ENCODE peak calls at places on chromosome 5, in nine cellular contexts. Y, I, N, R, H, Z, A, S and E are unnamed samples.

GRCh38 chr5:174371600-174372094 is 326.1 kb downstream of the NSG2 start:
- DNase-seq in Y (no peak), H (no peak), I (no peak), A (no peak), N (no peak), Z (no peak), R (no peak), S (no peak), E (no peak)

GRCh38 chr5:110823571-110823970 is 84.8 kb downstream of the SLC25A46 start:
- DNase-seq in A (no peak), N (no peak), R (no peak), Z (no peak), H (peak; percentile 13), I (no peak), S (no peak), Y (no peak), E (no peak)

GRCh38 chr5:96851312-96852062 is 24.8 kb upstream of the ERAP2 start:
- DNase-seq in S (no peak), A (no peak), Y (no peak), I (no peak), N (no peak), R (no peak), H (no peak), Z (no peak), E (no peak)

GRCh38 chr5:122907238-122907637 is 61.8 kb downstream of the SNX24 start:
- DNase-seq in Y (no peak), N (no peak), R (no peak), Z (no peak), I (no peak), S (no peak), H (no peak), A (peak; percentile 96), E (no peak)

GRCh38 chr5:55708732-55709131 is 3.4 kb downstream of the SLC38A9 start:
- DNase-seq in N (no peak), S (no peak), R (no peak), A (peak; percentile 65), H (no peak), I (no peak), Z (no peak), Y (no peak), E (no peak)

GRCh38 chr5:172910828-172911627 is 48.2 kb upstream of the RPL26L1 start:
- DNase-seq in H (no peak), R (peak; percentile 92), Z (peak; percentile 84), A (no peak), N (peak; percentile 73), Y (no peak), I (peak; percentile 29), S (peak; percentile 35), E (no peak)

GRCh38 chr5:142356716-142357468 is 32.1 kb upstream of the SPRY4 start:
- DNase-seq in H (peak; percentile 97), Y (peak; percentile 79), S (peak; percentile 86), A (peak; percentile 94), N (peak; percentile 88), R (peak; percentile 97), Z (peak; percentile 81), I (peak; percentile 73), E (peak; percentile 83)

GRCh38 chr5:128469924-128470323 is 68.1 kb downstream of the FBN2 start:
- DNase-seq in I (no peak), A (no peak), R (no peak), Z (no peak), Y (no peak), H (no peak), S (no peak), N (no peak), E (no peak)

GRCh38 chr5:82291429-82291828 is 13.3 kb upstream of the RPS23 start:
- DNase-seq in Z (no peak), R (no peak), A (no peak), S (no peak), I (no peak), Y (no peak), N (no peak), H (no peak), E (no peak)

GRCh38 chr5:138696501-138696900 is 56.7 kb upstream of the CTNNA1 start:
- DNase-seq in A (peak; percentile 70), H (no peak), Y (no peak), I (peak; percentile 33), R (no peak), Z (no peak), S (no peak), N (no peak), E (peak; percentile 51)

GRCh38 chr5:41415242-41415641 is 95.2 kb downstream of the PLCXD3 start:
- DNase-seq in Y (no peak), N (no peak), H (no peak), S (no peak), I (no peak), A (no peak), Z (no peak), R (no peak), E (no peak)

GRCh38 chr5:160296496-160296895 is 15.9 kb downstream of the CCNJL start:
- DNase-seq in I (no peak), A (no peak), S (no peak), Y (no peak), N (no peak), Z (no peak), R (no peak), H (no peak), E (no peak)

GRCh38 chr5:154395407-154396106 is 50.2 kb upstream of the SAP30L start:
- DNase-seq in N (peak; percentile 61), A (peak; percentile 89), R (no peak), Z (peak; percentile 52), S (no peak), H (no peak), Y (no peak), I (no peak), E (no peak)

GRCh38 chr5:100131161-100131560 is 404.0 kb upstream of the FAM174A start:
- DNase-seq in Y (no peak), Z (no peak), A (no peak), S (no peak), N (no peak), I (no peak), R (no peak), H (no peak), E (no peak)

GRCh38 chr5:38932854-38933408 is 87.1 kb downstream of the OSMR start:
- DNase-seq in I (no peak), R (no peak), H (no peak), A (no peak), N (no peak), Y (no peak), Z (no peak), S (no peak), E (no peak)
- H3K27ac ChIP-seq in I (no peak overlapping the region), R (no peak overlapping the region), H (no peak overlapping the region), A (no peak overlapping the region), N (no peak overlapping the region), Y (no peak overlapping the region), Z (no peak overlapping the region), S (no peak overlapping the region), E (no peak overlapping the region)

GRCh38 chr5:163893301-163893700 is 387.9 kb downstream of the MAT2B start:
- DNase-seq in S (no peak), A (no peak), Y (no peak), I (no peak), R (no peak), H (no peak), N (no peak), Z (no peak), E (no peak)

GRCh38 chr5:163888366-163888765 is 382.9 kb downstream of the MAT2B start:
- DNase-seq in R (no peak), Y (no peak), H (no peak), N (no peak), I (no peak), A (no peak), S (no peak), Z (no peak), E (no peak)

GRCh38 chr5:163887854-163888253 is 382.4 kb downstream of the MAT2B start:
- DNase-seq in H (no peak), N (no peak), I (no peak), R (no peak), A (no peak), S (no peak), Y (no peak), Z (no peak), E (no peak)

GRCh38 chr5:163890211-163890610 is 384.8 kb downstream of the MAT2B start:
- DNase-seq in I (no peak), S (no peak), N (no peak), Y (no peak), A (no peak), R (no peak), H (no peak), Z (no peak), E (no peak)

DNA sequence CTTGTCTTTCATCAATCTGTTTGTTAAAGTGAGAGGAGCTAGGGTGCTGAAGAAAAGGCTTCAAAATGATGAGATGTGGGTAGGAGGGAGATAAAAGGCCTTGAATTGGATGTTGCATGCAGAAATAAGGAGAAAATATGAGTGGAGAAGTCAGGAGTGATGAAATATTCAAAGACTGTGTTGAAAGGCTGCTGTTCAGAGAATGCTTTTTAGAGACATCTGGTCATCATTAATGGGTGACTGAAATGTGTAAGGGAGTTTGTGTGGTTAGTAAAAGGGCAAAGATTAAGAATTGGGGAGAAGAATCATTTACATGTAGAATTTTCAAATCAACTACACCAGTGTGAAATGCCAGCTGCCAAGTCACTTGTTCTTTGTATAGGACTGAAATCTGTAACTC is 383.9 kb downstream of the MAT2B start:
- DNase-seq in N (no peak), S (no peak), Y (no peak), I (no peak), A (no peak), Z (no peak), R (no peak), H (no peak), E (peak; percentile 67)
- TF ChIP-seq CTCF in N (no peak), S (no peak), Y (no peak), I (no peak), A (no peak), Z (no peak), R (no peak), H (no peak), E (no peak)

GRCh38 chr5:107535849-107536248 is 134.9 kb downstream of the EFNA5 start:
- DNase-seq in S (no peak), R (no peak), N (no peak), Z (no peak), A (no peak), H (no peak), Y (no peak), I (no peak), E (no peak)

GRCh38 chr5:107538331-107539162 is 132.2 kb downstream of the EFNA5 start:
- DNase-seq in H (no peak), Y (no peak), Z (no peak), S (no peak), N (no peak), R (no peak), A (no peak), I (no peak), E (no peak)

GRCh38 chr5:107539726-107540330 is 130.9 kb downstream of the EFNA5 start:
- DNase-seq in N (no peak), Y (no peak), Z (no peak), I (peak; percentile 13), A (no peak), S (no peak), H (no peak), R (no peak), E (no peak)

GRCh38 chr5:107541400-107541799 is 129.3 kb downstream of the EFNA5 start:
- DNase-seq in I (no peak), H (no peak), N (no peak), A (no peak), S (peak; percentile 32), Y (no peak), Z (no peak), R (no peak), E (no peak)

GRCh38 chr5:107539163-107539445 is 131.6 kb downstream of the EFNA5 start:
- DNase-seq in S (no peak), Z (no peak), R (no peak), H (no peak), Y (no peak), N (no peak), A (no peak), I (no peak), E (no peak)
- H3K27ac ChIP-seq in S (no peak overlapping the region), Z (no peak overlapping the region), R (no peak overlapping the region), H (no peak overlapping the region), Y (no peak overlapping the region), N (no peak overlapping the region), A (peak overlapping the region; percentile 32), I (no peak overlapping the region), E (no peak overlapping the region)

GRCh38 chr5:135217669-135218485 is 181.2 kb downstream of the MACROH2A1 start:
- DNase-seq in S (no peak), H (no peak), N (no peak), A (no peak), Y (no peak), R (peak; percentile 22), Z (peak; percentile 16), I (peak; percentile 39), E (no peak)
- TF ChIP-seq CTCF in S (peak; percentile 56), H (no peak), N (no peak), A (no peak), Y (no peak), R (no peak), Z (no peak), I (peak; percentile 59), E (peak; percentile 15)